ENCODE peak calls at places on chromosomes 5 and 9, in six cellular contexts. X, S, H, I, F and U are unnamed samples.

GRCh38 chr5:1555011-1555807 is 31.4 kb upstream of the LPCAT1 start:
- DNase-seq in X (peak), S (peak), H (no peak), I (no peak), F (peak), U (peak)

GRCh38 chr5:16784843-16785791 is 151.0 kb downstream of the MYO10 start:
- DNase-seq in X (peak), S (no peak), H (no peak), I (no peak), F (peak), U (no peak)

GRCh38 chr5:90641528-90641927 is 82.9 kb downstream of the ADGRV1 start:
- DNase-seq in X (no peak), S (no peak), H (no peak), I (no peak), F (no peak), U (no peak)

GRCh38 chr5:36669015-36669651 is 62.7 kb downstream of the SLC1A3 start:
- DNase-seq in X (peak), S (no peak), H (no peak), I (no peak), F (no peak), U (no peak)

GRCh38 chr5:72673623-72674022 is 142.8 kb upstream of the TNPO1 start:
- DNase-seq in X (no peak), S (no peak), H (no peak), I (no peak), F (no peak), U (no peak)

GRCh38 chr5:140631063-140631462 is 1.9 kb downstream of the CD14 start:
- DNase-seq in X (no peak), S (no peak), H (no peak), I (no peak), F (no peak), U (no peak)

GRCh38 chr5:75367401-75367800 is 30.4 kb downstream of the HMGCR start:
- DNase-seq in X (no peak), S (peak), H (no peak), I (no peak), F (no peak), U (peak)

GRCh38 chr9:31467086-31467485 is 917.4 kb upstream of the ACO1 start:
- DNase-seq in X (no peak), S (no peak), H (no peak), I (no peak), F (no peak), U (no peak)

GRCh38 chr5:98997000-98997399 is 68.2 kb upstream of the CHD1 start:
- DNase-seq in X (peak), S (peak), H (no peak), I (no peak), F (no peak), U (peak)